ENCODE peak calls at places on chromosomes 2 and 18, in seven cellular contexts. G, Z, Q, A, B, C and X are unnamed samples.

GRCh38 chr18:58605027-58606020 is 23.6 kb downstream of the ALPK2 start:
- DNase-seq in G (peak), Z (no peak), Q (no peak), A (no peak), B (no peak), C (peak), X (peak)

GRCh38 chr2:170345607-170346006 is 167.7 kb downstream of the MYO3B start:
- DNase-seq in G (no peak), Z (no peak), Q (no peak), A (no peak), B (no peak), C (no peak), X (no peak)

GRCh38 chr2:191204443-191204842 is 40.8 kb upstream of the MYO1B start:
- DNase-seq in G (no peak), Z (no peak), Q (no peak), A (no peak), B (no peak), C (no peak), X (no peak)

GRCh38 chr2:29066271-29066860 is 8.0 kb downstream of the PCARE start:
- DNase-seq in G (peak), Z (no peak), Q (no peak), A (peak), B (no peak), C (peak), X (peak)

GRCh38 chr18:5106730-5107129 is 90.3 kb downstream of the AKAIN1 start:
- DNase-seq in G (no peak), Z (no peak), Q (no peak), A (no peak), B (no peak), C (no peak), X (no peak)

GRCh38 chr18:12599543-12599942 is 58.4 kb downstream of the SPIRE1 start:
- DNase-seq in G (no peak), Z (no peak), Q (no peak), A (peak), B (no peak), C (no peak), X (peak)

GRCh38 chr2:139045524-139045923 is 265.3 kb upstream of the NXPH2 start:
- DNase-seq in G (no peak), Z (no peak), Q (peak), A (no peak), B (no peak), C (no peak), X (no peak)

GRCh38 chr2:3631851-3632659 is 25.9 kb upstream of the ALLC start:
- DNase-seq in G (no peak), Z (no peak), Q (peak), A (no peak), B (no peak), C (no peak), X (no peak)

GRCh38 chr2:162926501-162926900 is 87.9 kb upstream of the KCNH7 start:
- DNase-seq in G (no peak), Z (no peak), Q (no peak), A (peak), B (no peak), C (peak), X (peak)

GRCh38 chr18:48942086-48942485 is 8.7 kb downstream of the SMAD7 start:
- DNase-seq in G (no peak), Z (no peak), Q (no peak), A (no peak), B (no peak), C (no peak), X (no peak)

GRCh38 chr2:29070542-29070941 is 3.8 kb downstream of the PCARE start:
- DNase-seq in G (no peak), Z (no peak), Q (no peak), A (no peak), B (no peak), C (no peak), X (no peak)

GRCh38 chr2:177682768-177683472 is 290.3 kb downstream of the AGPS start:
- DNase-seq in G (no peak), Z (no peak), Q (no peak), A (no peak), B (no peak), C (no peak), X (no peak)

GRCh38 chr18:48798334-48799197 is 152.2 kb downstream of the SMAD7 start:
- DNase-seq in G (no peak), Z (no peak), Q (peak), A (no peak), B (peak), C (no peak), X (no peak)

GRCh38 chr2:133936096-133936495 is 317.8 kb upstream of the MGAT5 start:
- DNase-seq in G (no peak), Z (no peak), Q (no peak), A (no peak), B (no peak), C (no peak), X (no peak)

GRCh38 chr2:46064396-46064795 is 232.8 kb upstream of the EPAS1 start:
- DNase-seq in G (no peak), Z (no peak), Q (no peak), A (no peak), B (no peak), C (no peak), X (no peak)

GRCh38 chr2:66561645-66562336 is 126.9 kb downstream of the MEIS1 start:
- DNase-seq in G (peak), Z (no peak), Q (no peak), A (no peak), B (no peak), C (peak), X (no peak)

GRCh38 chr18:9782073-9782857 is 74.2 kb downstream of the RAB31 start:
- DNase-seq in G (peak), Z (peak), Q (no peak), A (peak), B (no peak), C (peak), X (peak)

GRCh38 chr2:143901185-143901842 is 618.6 kb downstream of the ZEB2 start:
- DNase-seq in G (peak), Z (peak), Q (no peak), A (peak), B (no peak), C (peak), X (peak)

GRCh38 chr2:206211657-206212255 is 52.1 kb downstream of the EEF1B2 start:
- DNase-seq in G (peak), Z (peak), Q (no peak), A (peak), B (no peak), C (peak), X (peak)

GRCh38 chr2:217889656-217890055 is 113.1 kb downstream of the TNS1 start:
- DNase-seq in G (no peak), Z (no peak), Q (no peak), A (no peak), B (no peak), C (no peak), X (no peak)

GRCh38 chr2:204881519-204882111 is 336.3 kb downstream of the PARD3B start:
- DNase-seq in G (no peak), Z (no peak), Q (no peak), A (no peak), B (no peak), C (no peak), X (no peak)

GRCh38 chr2:36352024-36352398 is 3.6 kb upstream of the CRIM1 start:
- DNase-seq in G (peak), Z (no peak), Q (peak), A (no peak), B (no peak), C (peak), X (peak)

GRCh38 chr2:48107326-48107925 is 201.1 kb upstream of the FBXO11 start:
- DNase-seq in G (peak), Z (no peak), Q (peak), A (peak), B (no peak), C (peak), X (peak)

GRCh38 chr2:21423854-21424253 is 300.1 kb downstream of the TDRD15 start:
- DNase-seq in G (no peak), Z (no peak), Q (no peak), A (no peak), B (no peak), C (peak), X (no peak)

GRCh38 chr2:26855516-26855915 is 7.6 kb downstream of the DPYSL5 start:
- DNase-seq in G (no peak), Z (no peak), Q (no peak), A (no peak), B (no peak), C (no peak), X (no peak)

GRCh38 chr2:147399011-147399410 is 445.8 kb upstream of the ACVR2A start:
- DNase-seq in G (peak), Z (no peak), Q (no peak), A (no peak), B (no peak), C (peak), X (no peak)

GRCh38 chr2:3457524-3458395 is 61.6 kb downstream of the ADI1 start:
- DNase-seq in G (no peak), Z (no peak), Q (peak), A (no peak), B (no peak), C (no peak), X (no peak)

GRCh38 chr2:61853848-61854434 is at the start of gene FAM161A:
- DNase-seq in G (peak), Z (peak), Q (peak), A (peak), B (peak), C (peak), X (peak)

GRCh38 chr18:13290856-13291271 is 72.3 kb downstream of the LDLRAD4 start:
- DNase-seq in G (no peak), Z (no peak), Q (no peak), A (no peak), B (no peak), C (no peak), X (no peak)

GRCh38 chr2:234044157-234044556 is 6.3 kb upstream of the SPP2 start:
- DNase-seq in G (peak), Z (peak), Q (no peak), A (peak), B (no peak), C (peak), X (peak)

GRCh38 chr2:57936216-57936615 is 110.4 kb upstream of the VRK2 start:
- DNase-seq in G (no peak), Z (no peak), Q (no peak), A (peak), B (no peak), C (peak), X (peak)

GRCh38 chr2:10570076-10570475 is 119.7 kb downstream of the NOL10 start:
- DNase-seq in G (no peak), Z (no peak), Q (no peak), A (no peak), B (no peak), C (no peak), X (no peak)

GRCh38 chr2:32741575-32741974 is 113.7 kb downstream of the TTC27 start:
- DNase-seq in G (no peak), Z (no peak), Q (no peak), A (peak), B (no peak), C (no peak), X (no peak)

DNA sequence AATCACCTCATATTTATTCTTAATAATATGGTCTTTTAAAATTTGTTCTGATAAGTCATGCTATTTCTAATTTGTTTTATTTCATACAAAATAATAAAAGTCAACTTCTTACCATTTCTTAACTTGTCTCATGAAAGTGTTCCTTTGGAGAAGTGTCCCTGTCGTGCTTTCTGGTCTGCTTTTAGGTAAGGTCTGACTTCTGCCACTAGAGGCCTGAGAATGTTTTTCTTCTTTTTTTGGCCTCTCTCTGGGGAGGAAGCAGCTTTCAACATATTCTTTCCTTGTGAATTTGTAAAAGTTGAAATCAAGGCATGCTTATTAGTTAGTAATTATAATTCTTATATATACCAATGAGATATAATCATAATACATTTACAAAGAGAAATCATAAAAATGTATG is 39.4 kb downstream of the MAP2 start:
- DNase-seq in G (peak), Z (no peak), Q (no peak), A (no peak), B (no peak), C (no peak), X (peak)
- TF ChIP-seq CTCF in G (peak), Z (no peak), Q (peak), A (no peak), B (no peak), C (peak), X (no peak)

DNA sequence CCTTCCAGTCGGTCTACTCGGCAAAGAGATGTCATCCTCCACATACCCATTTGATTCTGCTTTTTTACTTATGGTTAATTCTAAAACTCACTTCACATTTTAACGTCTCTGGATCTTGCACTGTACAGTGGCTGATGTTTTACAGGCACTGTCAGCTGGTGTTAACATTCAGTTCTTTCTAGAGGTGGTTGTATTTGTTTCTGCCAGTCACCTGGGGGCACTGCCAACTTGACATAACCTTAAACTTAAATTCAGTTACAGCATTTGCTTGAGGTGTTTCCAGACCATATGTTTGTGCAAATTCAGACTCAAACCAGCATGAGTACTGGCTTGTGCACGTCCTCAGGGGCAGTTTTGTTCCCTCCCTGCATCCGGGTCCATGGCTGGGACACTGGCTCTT is 5.3 kb upstream of the TMEM185B start:
- DNase-seq in G (no peak), Z (no peak), Q (no peak), A (no peak), B (no peak), C (no peak), X (no peak)
- TF ChIP-seq CTCF in G (no peak), Z (no peak), Q (no peak), A (no peak), B (no peak), C (no peak), X (no peak)

GRCh38 chr2:132437852-132438649 is 21.4 kb downstream of the GPR39 start:
- DNase-seq in G (no peak), Z (no peak), Q (no peak), A (peak), B (no peak), C (no peak), X (no peak)

GRCh38 chr2:132438650-132439030 is 22.0 kb downstream of the GPR39 start:
- DNase-seq in G (peak), Z (peak), Q (no peak), A (peak), B (no peak), C (peak), X (peak)

GRCh38 chr2:132441051-132441450 is 24.4 kb downstream of the GPR39 start:
- DNase-seq in G (no peak), Z (no peak), Q (no peak), A (no peak), B (no peak), C (no peak), X (no peak)

GRCh38 chr2:132443106-132443505 is 26.5 kb downstream of the GPR39 start:
- DNase-seq in G (no peak), Z (no peak), Q (no peak), A (no peak), B (no peak), C (no peak), X (no peak)

GRCh38 chr2:132439703-132440398 is 23.2 kb downstream of the GPR39 start:
- DNase-seq in G (no peak), Z (no peak), Q (no peak), A (peak), B (no peak), C (peak), X (peak)
- TF ChIP-seq CTCF in G (no peak), Z (no peak), Q (no peak), A (no peak), B (no peak), C (no peak), X (no peak)

GRCh38 chr2:85756195-85756594 is 2.4 kb downstream of the ATOH8 start:
- DNase-seq in G (no peak), Z (no peak), Q (no peak), A (no peak), B (no peak), C (no peak), X (no peak)

GRCh38 chr2:85753525-85754312 is at the start of gene ATOH8:
- DNase-seq in G (peak), Z (no peak), Q (peak), A (no peak), B (peak), C (peak), X (peak)

GRCh38 chr2:85753035-85753524 is 711 bp upstream of the ATOH8 start:
- DNase-seq in G (peak), Z (no peak), Q (no peak), A (no peak), B (no peak), C (no peak), X (no peak)

GRCh38 chr2:85755122-85756027 is 1.6 kb downstream of the ATOH8 start:
- DNase-seq in G (peak), Z (no peak), Q (no peak), A (no peak), B (no peak), C (no peak), X (no peak)

DNA sequence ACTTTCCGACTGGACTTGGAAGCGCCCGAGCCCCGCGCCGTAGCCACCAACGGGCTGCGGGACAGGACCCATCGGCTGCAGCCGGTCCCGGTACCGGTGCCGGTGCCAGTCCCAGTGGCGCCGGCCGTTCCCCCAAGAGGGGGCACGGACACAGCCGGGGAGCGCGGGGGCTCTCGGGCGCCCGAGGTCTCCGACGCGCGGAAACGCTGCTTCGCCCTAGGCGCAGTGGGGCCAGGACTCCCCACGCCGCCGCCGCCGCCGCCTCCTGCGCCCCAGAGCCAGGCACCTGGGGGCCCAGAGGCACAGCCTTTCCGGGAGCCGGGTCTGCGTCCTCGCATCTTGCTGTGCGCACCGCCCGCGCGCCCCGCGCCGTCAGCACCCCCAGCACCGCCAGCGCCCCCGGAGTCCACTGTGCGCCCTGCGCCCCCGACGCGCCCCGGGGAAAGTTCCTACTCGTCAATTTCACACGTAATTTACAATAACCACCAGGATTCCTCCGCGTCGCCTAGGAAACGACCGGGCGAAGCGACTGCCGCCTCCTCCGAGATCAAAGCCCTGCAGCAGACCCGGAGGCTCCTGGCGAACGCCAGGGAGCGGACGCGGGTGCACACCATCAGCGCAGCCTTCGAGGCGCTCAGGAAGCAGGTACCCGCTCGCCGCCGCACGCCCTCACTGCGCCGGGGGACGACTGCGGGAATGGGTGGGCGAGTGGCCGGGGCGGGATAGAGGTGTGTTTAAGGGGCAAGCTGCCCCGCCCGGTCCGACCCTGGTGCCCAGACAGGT is 713 bp downstream of the ATOH8 start:
- DNase-seq in G (peak), Z (no peak), Q (peak), A (no peak), B (peak), C (peak), X (no peak)
- TF ChIP-seq CTCF in G (peak), Z (peak), Q (no peak), A (no peak), B (no peak), C (no peak), X (no peak)

DNA sequence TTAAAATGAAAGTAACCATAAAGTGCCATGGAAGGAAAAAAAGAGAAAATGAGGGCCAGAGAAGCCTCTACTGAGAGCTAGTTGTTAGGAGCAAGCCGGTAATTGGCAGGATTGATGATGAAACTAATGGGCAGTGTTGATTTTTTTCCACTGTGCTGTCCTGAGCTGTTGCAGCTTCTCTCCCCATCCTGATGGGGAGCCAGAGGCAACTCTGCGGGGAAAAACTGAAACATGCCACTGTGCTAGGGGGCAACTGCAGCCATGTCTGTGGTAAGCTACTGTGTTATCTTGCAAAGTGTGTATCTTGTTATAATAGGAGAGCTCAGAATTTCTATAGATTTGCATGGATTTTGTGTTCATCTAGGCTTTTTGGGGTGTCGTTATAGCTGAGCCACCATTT is 487.9 kb downstream of the STK39 start:
- DNase-seq in G (no peak), Z (no peak), Q (no peak), A (no peak), B (no peak), C (no peak), X (no peak)
- TF ChIP-seq CTCF in G (no peak), Z (no peak), Q (peak), A (no peak), B (no peak), C (no peak), X (no peak)

GRCh38 chr2:230900336-230900995 is 24.6 kb downstream of the GPR55 start:
- DNase-seq in G (no peak), Z (no peak), Q (peak), A (no peak), B (no peak), C (no peak), X (no peak)

GRCh38 chr2:230899786-230900185 is 25.3 kb downstream of the GPR55 start:
- DNase-seq in G (no peak), Z (no peak), Q (peak), A (no peak), B (no peak), C (no peak), X (no peak)

GRCh38 chr2:230902180-230902899 is 22.7 kb downstream of the GPR55 start:
- DNase-seq in G (peak), Z (peak), Q (peak), A (peak), B (no peak), C (peak), X (peak)

GRCh38 chr2:230899287-230899686 is 25.8 kb downstream of the GPR55 start:
- DNase-seq in G (no peak), Z (no peak), Q (peak), A (no peak), B (no peak), C (no peak), X (no peak)

GRCh38 chr2:230901006-230901405 is 24.0 kb downstream of the GPR55 start:
- DNase-seq in G (no peak), Z (no peak), Q (no peak), A (no peak), B (no peak), C (no peak), X (no peak)
- TF ChIP-seq CTCF in G (no peak), Z (no peak), Q (no peak), A (no peak), B (no peak), C (no peak), X (no peak)

GRCh38 chr2:55311444-55311870 is 42.4 kb upstream of the MTIF2 start:
- DNase-seq in G (peak), Z (peak), Q (no peak), A (peak), B (no peak), C (peak), X (peak)
- TF ChIP-seq CTCF in G (peak), Z (peak), Q (peak), A (no peak), B (no peak), C (peak), X (peak)

GRCh38 chr2:230262246-230262645 is 36.7 kb downstream of the SP140 start:
- DNase-seq in G (no peak), Z (no peak), Q (no peak), A (no peak), B (no peak), C (no peak), X (no peak)

GRCh38 chr2:230256735-230257332 is 31.3 kb downstream of the SP140 start:
- DNase-seq in G (no peak), Z (no peak), Q (no peak), A (no peak), B (no peak), C (no peak), X (no peak)

GRCh38 chr2:230254152-230254881 is 28.8 kb downstream of the SP140 start:
- DNase-seq in G (no peak), Z (no peak), Q (no peak), A (no peak), B (no peak), C (no peak), X (no peak)

GRCh38 chr2:230258483-230258882 is 32.9 kb downstream of the SP140 start:
- DNase-seq in G (no peak), Z (no peak), Q (no peak), A (no peak), B (no peak), C (peak), X (no peak)
- TF ChIP-seq CTCF in G (no peak), Z (no peak), Q (no peak), A (no peak), B (no peak), C (no peak), X (no peak)

GRCh38 chr18:79934311-79935097 is 16.9 kb downstream of the SLC66A2 start:
- DNase-seq in G (peak), Z (no peak), Q (peak), A (no peak), B (no peak), C (no peak), X (no peak)
- TF ChIP-seq CTCF in G (no peak), Z (no peak), Q (peak), A (no peak), B (no peak), C (no peak), X (no peak)